ENCODE peak calls at places on chromosomes 4 and X, in eight cellular contexts. U is A673, A is right cardiac atrium, N is GM23248, X is ovary, D is mammary epithelial cell, F is tibial artery, P is H9. V is an unnamed sample. For H3K9me3, the result is how much of the 10 kb centered on the place peaks cover.

GRCh38 chr4:186298034-186298647 is 32.2 kb downstream of the F11 start:
- DNase-seq in U (no peak), A (no peak), N (no peak), X (no peak), D (no peak), F (no peak), P (peak), V (no peak)

GRCh38 chr4:138835833-138836521 is 179.6 kb upstream of the NOCT start:
- DNase-seq in U (peak), A (peak), N (peak), X (no peak), D (peak), F (no peak), P (no peak), V (no peak)

GRCh38 chrX:136200466-136200865 is 50.7 kb downstream of the MAP7D3 start:
- DNase-seq in U (peak), A (no peak), N (peak), X (no peak), D (peak), F (no peak), P (no peak), V (no peak)

GRCh38 chr4:31045151-31045550 is 325.0 kb downstream of the PCDH7 start:
- DNase-seq in U (peak), A (no peak), N (no peak), X (no peak), D (no peak), F (no peak), P (no peak), V (no peak)

GRCh38 chrX:49876750-49877149 is 2.5 kb upstream of the USP27X start:
- DNase-seq in U (peak), A (no peak), N (peak), X (no peak), D (peak), F (no peak), P (no peak), V (peak)

GRCh38 chr4:136056748-136057147 is 1475.5 kb downstream of the PCDH18 start:
- DNase-seq in U (no peak), A (no peak), N (no peak), X (no peak), D (no peak), F (no peak), P (no peak), V (no peak)

GRCh38 chr4:183165371-183165770 is 66.3 kb downstream of the WWC2 start:
- DNase-seq in U (peak), A (no peak), N (peak), X (no peak), D (no peak), F (no peak), P (no peak), V (no peak)

GRCh38 chrX:97846718-97847237 is 963.1 kb downstream of the RPA4 start:
- DNase-seq in U (no peak), A (no peak), N (no peak), X (no peak), D (no peak), F (no peak), P (no peak), V (no peak)

GRCh38 chr4:147899512-147899911 is 167.6 kb downstream of the ARHGAP10 start:
- DNase-seq in U (no peak), A (no peak), N (peak), X (no peak), D (no peak), F (no peak), P (no peak), V (no peak)

GRCh38 chr4:183035726-183036415 is 63.2 kb upstream of the WWC2 start:
- DNase-seq in U (no peak), A (no peak), N (no peak), X (no peak), D (no peak), F (no peak), P (peak), V (no peak)

GRCh38 chrX:23792861-23793553 is 10.0 kb downstream of the SAT1 start:
- DNase-seq in U (peak), A (no peak), N (no peak), X (no peak), D (no peak), F (no peak), P (no peak), V (no peak)

GRCh38 chr4:141047228-141047884 is 85.9 kb downstream of the RNF150 start:
- DNase-seq in U (no peak), A (no peak), N (peak), X (no peak), D (no peak), F (no peak), P (no peak), V (no peak)

GRCh38 chrX:115344885-115345653 is 55.6 kb downstream of the LUZP4 start:
- DNase-seq in U (peak), A (peak), N (peak), X (peak), D (peak), F (peak), P (peak), V (no peak)

GRCh38 chr4:21522296-21522695 is 426.3 kb downstream of the KCNIP4 start:
- DNase-seq in U (no peak), A (no peak), N (no peak), X (no peak), D (no peak), F (no peak), P (no peak), V (no peak)

GRCh38 chr4:114132830-114133229 is 153.4 kb upstream of the ARSJ start:
- DNase-seq in U (peak), A (no peak), N (peak), X (no peak), D (peak), F (no peak), P (no peak), V (no peak)

GRCh38 chr4:150297861-150298474 is 219.7 kb downstream of the DCLK2 start:
- DNase-seq in U (peak), A (peak), N (peak), X (peak), D (peak), F (no peak), P (no peak), V (no peak)

GRCh38 chrX:106499473-106499872 is 112.3 kb upstream of the RADX start:
- DNase-seq in U (no peak), A (no peak), N (no peak), X (no peak), D (peak), F (no peak), P (no peak), V (no peak)

GRCh38 chr4:176745902-176746301 is 46.8 kb downstream of the VEGFC start:
- DNase-seq in U (no peak), A (no peak), N (peak), X (no peak), D (peak), F (no peak), P (no peak), V (no peak)

GRCh38 chrX:103747199-103747598 is 29.4 kb upstream of the PLP1 start:
- DNase-seq in U (no peak), A (no peak), N (no peak), X (no peak), D (no peak), F (no peak), P (no peak), V (no peak)

GRCh38 chr4:128715616-128716015 is 93.9 kb upstream of the JADE1 start:
- DNase-seq in U (no peak), A (no peak), N (peak), X (no peak), D (no peak), F (no peak), P (no peak), V (no peak)

GRCh38 chr4:62014982-62015739 is 815.0 kb downstream of the ADGRL3 start:
- DNase-seq in U (no peak), A (no peak), N (no peak), X (no peak), D (peak), F (no peak), P (no peak), V (no peak)

GRCh38 chrX:23382572-23382971 is 47.9 kb downstream of the PTCHD1 start:
- DNase-seq in U (no peak), A (no peak), N (no peak), X (no peak), D (no peak), F (no peak), P (no peak), V (no peak)

GRCh38 chr4:106583567-106583966 is 215.0 kb upstream of the GIMD1 start:
- DNase-seq in U (peak), A (no peak), N (peak), X (no peak), D (peak), F (no peak), P (no peak), V (no peak)

GRCh38 chr4:100224160-100224559 is 33.9 kb upstream of the DDIT4L start:
- DNase-seq in U (no peak), A (no peak), N (no peak), X (no peak), D (no peak), F (no peak), P (no peak), V (no peak)
- H3K9me3 ChIP-seq in U (under half), A (under half), N (under half), X (under half), D (under half), F (under half), P (under half), V (under half)

GRCh38 chr4:1402516-1403101 is 3.6 kb downstream of the NKX1-1 start:
- DNase-seq in U (no peak), A (no peak), N (peak), X (no peak), D (no peak), F (peak), P (peak), V (no peak)

GRCh38 chr4:1403177-1403583 is 3.1 kb downstream of the NKX1-1 start:
- DNase-seq in U (no peak), A (no peak), N (no peak), X (no peak), D (no peak), F (no peak), P (peak), V (peak)

GRCh38 chr4:1401409-1402020 is 4.7 kb downstream of the NKX1-1 start:
- DNase-seq in U (no peak), A (no peak), N (no peak), X (no peak), D (no peak), F (peak), P (peak), V (no peak)

GRCh38 chr4:1400861-1401408 is 5.3 kb downstream of the NKX1-1 start:
- DNase-seq in U (no peak), A (peak), N (no peak), X (no peak), D (no peak), F (peak), P (no peak), V (peak)

GRCh38 chr4:1402021-1402515 is 4.2 kb downstream of the NKX1-1 start:
- DNase-seq in U (no peak), A (no peak), N (no peak), X (no peak), D (no peak), F (peak), P (peak), V (no peak)
- H3K9me3 ChIP-seq in U (under half), A (under half), N (under half), X (under half), D (under half), F (under half), P (under half), V (under half)

GRCh38 chr4:2373532-2373931 is 44.9 kb downstream of the ZFYVE28 start:
- DNase-seq in U (no peak), A (no peak), N (no peak), X (no peak), D (no peak), F (no peak), P (no peak), V (no peak)
- H3K9me3 ChIP-seq in U (under half), A (under half), N (under half), X (under half), D (under half), F (under half), P (under half), V (under half)

DNA sequence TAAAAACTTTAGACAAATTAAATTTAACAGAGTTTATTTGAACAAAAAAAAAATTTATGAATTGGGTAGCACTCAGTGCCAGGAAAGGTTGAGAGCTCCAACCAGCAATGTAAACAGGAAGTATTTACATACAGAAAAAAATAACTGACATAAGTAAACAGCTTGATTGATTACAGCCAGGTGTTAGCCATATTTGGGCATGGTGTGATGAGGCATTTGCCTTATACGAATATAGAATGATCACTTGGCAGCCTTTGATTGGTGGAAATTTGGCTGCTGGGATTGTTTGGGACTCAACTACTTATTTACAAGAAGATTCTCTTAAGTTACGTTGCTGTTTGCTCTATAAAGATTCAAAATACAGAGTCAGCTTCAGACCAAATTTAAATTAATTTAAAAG is 172.0 kb downstream of the ADAM29 start:
- DNase-seq in U (no peak), A (no peak), N (no peak), X (no peak), D (no peak), F (no peak), P (no peak), V (no peak)
- H3K9me3 ChIP-seq in U (under half), A (under half), N (under half), X (under half), D (under half), F (under half), P (under half), V (under half)

DNA sequence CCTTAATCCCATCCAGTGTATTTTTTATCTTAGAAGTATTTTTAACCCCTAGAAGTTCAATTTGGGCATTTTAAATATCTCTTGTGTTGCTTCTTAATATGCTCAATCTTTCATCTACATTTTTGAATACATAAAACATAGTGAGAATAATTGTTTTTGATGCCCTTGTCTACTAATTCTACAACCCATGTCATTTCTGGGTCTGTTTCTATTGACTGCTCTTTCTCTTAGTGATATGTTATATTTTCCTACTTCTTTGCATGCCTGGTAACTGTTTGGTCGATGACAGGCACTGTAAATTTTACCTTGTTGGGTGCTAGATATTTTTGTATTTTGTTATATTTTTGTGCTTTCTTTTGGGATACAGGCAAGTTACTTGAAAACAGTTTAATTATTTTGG is 56.3 kb downstream of the CYTL1 start:
- DNase-seq in U (no peak), A (no peak), N (no peak), X (no peak), D (no peak), F (no peak), P (no peak), V (no peak)
- H3K9me3 ChIP-seq in U (under half), A (under half), N (under half), X (under half), D (under half), F (under half), P (under half), V (under half)

V was measured in CD8-positive, alpha-beta memory T cell.